ENCODE peak calls at places on chromosome 16, in four cellular contexts. One of them, this sample, is unnamed.

GRCh38 chr16:2096853-2097620 is 38.7 kb downstream of the PKD1 start:
- DNase-seq in GM12878: no peak
- DNase-seq in HepG2: no peak
- DNase-seq in HEK293T: no peak
- DNase-seq in this sample: no peak

GRCh38 chr16:58124601-58124915 is 4.6 kb downstream of the CFAP20 start:
- DNase-seq in GM12878: no peak
- DNase-seq in HepG2: no peak
- DNase-seq in HEK293T: no peak
- DNase-seq in this sample: no peak

GRCh38 chr16:25092489-25092888 is 19.1 kb upstream of the LCMT1 start:
- DNase-seq in HepG2: no peak
- DNase-seq in GM12878: no peak
- DNase-seq in HEK293T: no peak
- DNase-seq in this sample: no peak

GRCh38 chr16:21952040-21952792 is 945 bp upstream of the UQCRC2 start:
- DNase-seq in HEK293T: peak
- DNase-seq in HepG2: peak
- DNase-seq in GM12878: peak
- DNase-seq in this sample: peak

GRCh38 chr16:87463722-87464690 is 28.8 kb downstream of the ZCCHC14 start:
- DNase-seq in GM12878: no peak
- DNase-seq in HepG2: peak
- DNase-seq in HEK293T: no peak
- DNase-seq in this sample: no peak

GRCh38 chr16:86604436-86605220 is 26.3 kb downstream of the FOXL1 start:
- DNase-seq in HepG2: no peak
- DNase-seq in HEK293T: no peak
- DNase-seq in GM12878: no peak
- DNase-seq in this sample: no peak

GRCh38 chr16:75012380-75013081 is 13.7 kb downstream of the ZNRF1 start:
- DNase-seq in GM12878: no peak
- DNase-seq in HepG2: no peak
- DNase-seq in HEK293T: no peak
- DNase-seq in this sample: no peak

GRCh38 chr16:80142276-80142675 is 398.5 kb upstream of the DYNLRB2 start:
- DNase-seq in HEK293T: no peak
- DNase-seq in GM12878: no peak
- DNase-seq in HepG2: no peak
- DNase-seq in this sample: no peak

GRCh38 chr16:67593288-67593687 is 31.0 kb downstream of the CTCF start:
- DNase-seq in HEK293T: no peak
- DNase-seq in GM12878: no peak
- DNase-seq in HepG2: no peak
- DNase-seq in this sample: no peak

GRCh38 chr16:67482260-67482924 is 955 bp downstream of the AGRP start:
- DNase-seq in GM12878: no peak
- DNase-seq in HEK293T: no peak
- DNase-seq in HepG2: no peak
- DNase-seq in this sample: no peak

GRCh38 chr16:31215287-31216115 is 1.4 kb downstream of the PYDC1 start:
- DNase-seq in HepG2: peak
- DNase-seq in GM12878: no peak
- DNase-seq in HEK293T: peak
- DNase-seq in this sample: peak

DNA sequence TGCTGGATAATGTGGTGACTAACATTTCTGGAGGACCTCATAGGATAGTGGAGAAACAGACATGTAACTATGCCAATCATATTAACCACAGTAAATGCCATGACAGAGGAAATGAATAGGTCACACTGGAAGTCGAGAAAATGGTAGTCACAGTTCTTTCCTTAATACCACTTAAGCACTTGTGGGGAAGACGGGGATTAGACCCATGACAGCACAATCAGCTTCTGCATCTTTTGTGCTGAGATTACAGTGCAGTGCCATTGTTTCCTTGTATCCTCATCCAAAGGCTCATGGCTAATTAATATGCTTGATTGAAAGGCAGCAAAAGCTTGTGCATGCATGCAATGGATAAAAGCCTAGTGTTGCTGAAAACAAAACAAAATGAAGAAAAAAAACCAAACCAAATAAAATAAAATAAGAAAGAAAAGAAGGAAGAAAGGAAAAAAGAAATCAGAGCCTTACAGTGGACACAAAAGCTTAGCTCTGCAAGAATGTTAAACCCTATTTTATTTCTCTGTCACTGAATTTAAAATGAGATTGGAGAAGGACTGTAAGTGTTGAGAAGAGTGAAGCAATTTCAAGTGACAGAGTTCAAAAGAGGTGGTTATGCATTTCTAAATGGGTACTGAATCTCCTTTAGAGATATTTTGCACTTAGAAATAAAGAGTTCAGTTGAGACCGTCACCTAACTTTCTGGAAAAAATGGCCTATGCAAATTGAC is 1011.9 kb downstream of the CDH8 start:
- DNase-seq in HepG2: no peak
- DNase-seq in GM12878: no peak
- DNase-seq in HEK293T: no peak
- DNase-seq in this sample: no peak
- TF ChIP-seq SUZ12 in HepG2: no peak
- TF ChIP-seq SUZ12 in GM12878: no peak
- TF ChIP-seq SUZ12 in HEK293T: no peak
- TF ChIP-seq SUZ12 in this sample: no peak

DNA sequence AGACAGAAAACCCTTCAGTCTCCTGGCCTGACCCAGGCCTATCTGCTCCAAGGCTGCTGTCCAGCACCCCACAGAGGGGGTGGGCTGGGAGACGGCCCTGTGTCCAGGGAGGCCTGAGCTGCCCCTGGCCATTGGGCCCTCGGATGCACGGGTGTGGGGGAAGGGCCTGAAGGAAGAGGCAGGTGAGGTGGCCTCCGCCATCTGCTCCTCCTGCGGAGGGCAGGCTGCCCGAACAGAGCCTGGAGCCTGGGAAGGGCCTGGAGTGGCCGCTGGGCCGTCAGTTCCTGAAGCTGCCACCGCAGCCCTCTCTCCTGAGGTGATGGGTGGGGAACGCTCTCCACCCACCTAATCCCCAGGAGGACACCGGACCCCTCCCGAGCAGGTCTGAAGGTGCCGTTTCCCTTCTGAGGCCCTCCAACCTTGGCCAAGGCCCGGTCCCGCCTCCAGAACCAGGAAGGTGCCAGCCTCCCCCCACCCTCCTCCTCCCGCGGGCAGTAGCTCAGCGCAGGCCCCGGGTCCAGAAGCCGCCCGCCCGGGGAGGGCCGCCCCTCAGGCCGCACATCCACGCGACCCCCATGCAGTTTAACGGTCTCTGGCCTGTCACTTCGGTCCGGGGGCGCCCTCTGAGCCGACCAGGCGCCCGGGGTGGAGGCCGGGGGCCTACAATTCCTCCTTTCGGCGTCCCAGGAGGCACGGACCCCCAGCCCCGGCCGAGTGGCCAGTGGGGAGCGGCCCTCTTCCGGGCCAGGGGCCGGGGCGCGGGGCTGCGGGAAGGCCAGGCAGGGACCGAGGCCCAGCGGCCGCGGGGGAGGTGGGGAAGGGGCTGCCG is 835 bp downstream of the FBXL16 start:
- DNase-seq in GM12878: no peak
- DNase-seq in HEK293T: no peak
- DNase-seq in HepG2: no peak
- DNase-seq in this sample: peak
- TF ChIP-seq SUZ12 in GM12878: no peak
- TF ChIP-seq SUZ12 in HEK293T: no peak
- TF ChIP-seq SUZ12 in HepG2: no peak
- TF ChIP-seq SUZ12 in this sample: no peak

DNA sequence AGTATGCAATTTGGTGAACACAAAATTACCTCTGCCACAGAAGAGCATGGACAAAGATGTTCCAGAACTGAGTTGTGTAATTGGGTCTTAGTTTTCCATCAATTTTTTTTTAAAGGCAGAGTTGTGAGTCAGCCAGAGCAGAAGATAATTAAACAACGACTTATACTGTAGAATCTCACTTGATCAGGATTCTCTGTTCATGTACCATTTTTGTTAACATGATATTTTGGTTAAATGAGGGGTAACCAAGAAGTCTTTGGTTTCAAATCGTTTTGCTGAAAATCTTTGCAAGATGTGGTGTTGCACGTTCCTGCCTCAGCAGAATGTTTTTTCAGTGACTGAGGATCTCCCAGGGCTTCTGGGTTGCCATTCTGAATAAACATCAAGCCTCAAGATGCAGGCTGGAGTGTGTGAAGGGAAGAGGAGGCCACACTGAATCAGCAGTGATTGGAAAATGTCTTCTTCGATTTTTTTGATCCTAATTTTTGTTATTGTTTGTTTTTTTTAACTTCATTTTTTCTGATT is 232.6 kb upstream of the IRX3 start:
- DNase-seq in GM12878: no peak
- DNase-seq in HepG2: no peak
- DNase-seq in HEK293T: no peak
- DNase-seq in this sample: no peak
- TF ChIP-seq SUZ12 in GM12878: no peak
- TF ChIP-seq SUZ12 in HepG2: no peak
- TF ChIP-seq SUZ12 in HEK293T: no peak
- TF ChIP-seq SUZ12 in this sample: no peak

GRCh38 chr16:50394215-50394802 is 25.5 kb upstream of the BRD7 start:
- DNase-seq in GM12878: no peak
- DNase-seq in HepG2: no peak
- DNase-seq in HEK293T: no peak
- DNase-seq in this sample: peak
- TF ChIP-seq SUZ12 in GM12878: no peak
- TF ChIP-seq SUZ12 in HepG2: no peak
- TF ChIP-seq SUZ12 in HEK293T: no peak
- TF ChIP-seq SUZ12 in this sample: no peak

DNA sequence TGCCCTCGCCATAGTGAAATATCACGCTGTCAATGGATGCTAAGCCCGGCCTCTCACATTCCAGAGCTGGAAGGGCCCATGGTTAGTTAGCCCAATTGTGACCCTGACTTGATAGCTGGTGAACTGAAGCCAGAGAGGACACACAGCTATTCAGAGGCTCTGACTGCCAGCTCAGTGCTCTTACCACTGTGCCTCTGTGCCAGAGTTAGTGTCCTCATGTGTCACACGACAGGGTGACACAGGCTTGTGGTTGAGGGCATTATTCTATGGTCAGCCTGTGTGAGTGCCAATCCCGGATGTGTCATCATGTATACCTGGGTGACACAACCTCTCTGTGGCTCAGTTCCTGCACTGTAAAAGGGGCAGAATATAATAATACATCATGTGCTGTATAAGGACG is 2.5 kb upstream of the MT1X start:
- DNase-seq in HepG2: peak
- DNase-seq in HEK293T: no peak
- DNase-seq in GM12878: no peak
- DNase-seq in this sample: no peak
- TF ChIP-seq SUZ12 in HepG2: no peak
- TF ChIP-seq SUZ12 in HEK293T: no peak
- TF ChIP-seq SUZ12 in GM12878: no peak
- TF ChIP-seq SUZ12 in this sample: no peak

DNA sequence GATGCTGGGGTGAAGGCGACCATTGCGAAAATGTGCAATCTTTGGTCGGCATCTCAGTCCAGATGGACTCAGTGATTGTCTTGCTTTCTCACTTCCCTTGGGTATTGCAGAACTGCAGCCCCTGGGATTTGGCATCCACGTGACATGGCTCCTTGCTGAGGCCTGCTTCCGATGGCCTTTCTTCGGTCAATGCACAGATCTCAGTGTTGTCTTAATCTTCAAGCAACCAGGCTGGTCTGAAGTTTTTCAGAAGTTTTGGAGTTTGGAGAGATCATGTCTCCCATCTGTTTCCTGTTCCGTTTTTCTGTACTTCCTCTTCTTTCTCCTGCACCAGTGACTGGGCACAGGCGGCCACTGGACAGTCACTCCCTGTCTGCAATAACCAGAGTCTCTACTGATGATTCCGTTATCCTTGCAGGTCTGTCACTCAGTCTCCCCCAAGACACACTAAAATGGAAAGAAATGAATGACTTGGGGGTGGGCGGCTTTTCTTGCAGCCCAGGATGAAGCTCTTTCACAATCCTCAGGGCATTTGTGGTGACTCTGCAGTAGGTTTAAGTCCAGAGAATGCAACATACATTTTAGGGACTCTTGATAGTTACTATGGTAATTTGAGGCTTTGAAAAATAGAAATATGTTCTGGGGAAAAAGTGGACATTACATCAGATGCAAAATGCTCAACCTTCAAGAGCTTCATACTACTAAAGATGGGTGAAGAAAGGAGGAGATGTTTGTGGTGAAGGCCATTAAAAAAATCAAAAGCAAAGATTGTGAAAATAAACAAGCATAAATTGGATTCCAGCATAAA is 106.3 kb upstream of the ZFHX3 start:
- DNase-seq in GM12878: no peak
- DNase-seq in HepG2: no peak
- DNase-seq in HEK293T: no peak
- DNase-seq in this sample: no peak
- TF ChIP-seq SUZ12 in GM12878: no peak
- TF ChIP-seq SUZ12 in HepG2: no peak
- TF ChIP-seq SUZ12 in HEK293T: no peak
- TF ChIP-seq SUZ12 in this sample: no peak

DNA sequence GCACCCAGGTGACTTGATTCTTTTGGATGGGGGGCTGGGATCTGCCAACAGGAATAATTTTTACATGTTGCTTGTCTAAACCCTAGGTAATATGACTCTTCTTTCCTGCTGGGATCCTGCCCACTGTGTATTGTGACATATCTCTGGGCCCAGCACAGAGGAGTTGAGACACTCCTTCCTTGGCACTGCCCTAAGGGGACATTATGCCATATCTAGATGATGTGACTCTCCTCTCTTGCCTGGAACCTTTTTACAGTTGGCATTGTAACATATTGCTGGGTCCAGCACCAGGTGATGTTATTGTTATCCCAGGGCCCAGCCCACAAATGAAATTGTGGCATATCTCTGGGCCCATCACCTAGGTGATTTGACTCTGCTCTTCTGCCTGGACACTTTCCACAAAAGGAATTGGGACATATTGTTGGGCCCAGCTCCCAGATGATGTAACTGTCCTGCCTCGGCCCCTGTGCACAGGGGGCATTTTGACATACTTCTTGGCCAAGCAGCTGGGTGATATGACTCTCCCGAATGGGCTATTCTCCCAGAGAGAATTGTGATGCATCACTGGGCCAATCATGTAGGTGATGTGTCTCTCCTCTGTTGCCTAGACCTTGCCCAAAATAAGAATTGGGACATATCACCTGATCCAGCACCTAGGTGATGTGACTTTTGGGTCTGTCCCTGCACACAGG is 1837.7 kb downstream of the TP53TG3F start:
- DNase-seq in GM12878: no peak
- DNase-seq in HEK293T: no peak
- DNase-seq in HepG2: no peak
- DNase-seq in this sample: no peak
- TF ChIP-seq SUZ12 in GM12878: no peak
- TF ChIP-seq SUZ12 in HEK293T: no peak
- TF ChIP-seq SUZ12 in HepG2: no peak
- TF ChIP-seq SUZ12 in this sample: no peak

GRCh38 chr16:85422374-85423185 is 190.5 kb upstream of the GSE1 start:
- DNase-seq in GM12878: no peak
- DNase-seq in HepG2: peak
- DNase-seq in HEK293T: no peak
- DNase-seq in this sample: no peak
- TF ChIP-seq SUZ12 in GM12878: no peak
- TF ChIP-seq SUZ12 in HepG2: no peak
- TF ChIP-seq SUZ12 in HEK293T: no peak
- TF ChIP-seq SUZ12 in this sample: no peak

This sample was measured in H1.